ENCODE peak calls at places on chromosome 1, in five cellular contexts. V is heart right ventricle, C is cardiac muscle cell, N is endothelial cell of umbilical vein, Y is tibial artery. T is an unnamed sample.

GRCh38 chr1:77978293-77978968 is 441 bp downstream of the FUBP1 start:
- DNase-seq in V (no peak), Y (peak), N (peak), C (peak), T (peak)

GRCh38 chr1:162108426-162108825 is 38.9 kb downstream of the NOS1AP start:
- DNase-seq in C (no peak), N (no peak), V (no peak), Y (no peak), T (no peak)

GRCh38 chr1:21822349-21822748 is 10.3 kb downstream of the LDLRAD2 start:
- DNase-seq in Y (no peak), C (no peak), V (no peak), N (no peak), T (no peak)

GRCh38 chr1:43637267-43637666 is 12.7 kb upstream of the KDM4A start:
- DNase-seq in N (no peak), C (no peak), Y (no peak), V (no peak), T (no peak)

GRCh38 chr1:61047061-61047460 is 35.3 kb upstream of the NFIA start:
- DNase-seq in Y (no peak), C (no peak), V (no peak), N (no peak), T (no peak)

GRCh38 chr1:83626603-83627002 is 372.3 kb downstream of the TTLL7 start:
- DNase-seq in Y (no peak), V (no peak), C (peak), N (no peak), T (no peak)

GRCh38 chr1:184060316-184060715 is 8.8 kb downstream of the TSEN15 start:
- DNase-seq in C (no peak), N (no peak), Y (no peak), V (no peak), T (no peak)

GRCh38 chr1:213984387-213985180 is 3.2 kb upstream of the PROX1 start:
- DNase-seq in V (no peak), C (peak), N (no peak), Y (no peak), T (no peak)

GRCh38 chr1:67716800-67717199 is 31.8 kb downstream of the GADD45A start:
- DNase-seq in V (no peak), Y (peak), N (no peak), C (no peak), T (no peak)

GRCh38 chr1:186535388-186536133 is 74.6 kb upstream of the PDC start:
- DNase-seq in C (no peak), V (no peak), Y (no peak), N (peak), T (peak)

GRCh38 chr1:30336550-30337426 is 386.6 kb downstream of the MATN1 start:
- DNase-seq in V (no peak), C (no peak), Y (no peak), N (no peak), T (no peak)

GRCh38 chr1:1914101-1914811 is 804 bp upstream of the CALML6 start:
- DNase-seq in N (no peak), Y (no peak), V (no peak), C (no peak), T (no peak)

GRCh38 chr1:165483412-165483811 is 38.5 kb upstream of the RXRG start:
- DNase-seq in V (no peak), C (no peak), N (no peak), Y (no peak), T (no peak)

GRCh38 chr1:209768354-209768774 is 12.5 kb downstream of the TRAF3IP3 start:
- DNase-seq in C (no peak), N (no peak), Y (no peak), V (no peak), T (no peak)

GRCh38 chr1:108560430-108561144 is 687 bp downstream of the EEIG2 start:
- DNase-seq in Y (peak), V (peak), C (peak), N (peak), T (peak)

GRCh38 chr1:22789356-22789994 is 78.8 kb downstream of the EPHB2 start:
- DNase-seq in Y (no peak), C (no peak), N (no peak), V (no peak), T (no peak)

GRCh38 chr1:42736152-42736551 is 3.9 kb downstream of the CLDN19 start:
- DNase-seq in N (no peak), V (no peak), C (no peak), Y (no peak), T (no peak)

GRCh38 chr1:11397151-11397902 is 81.6 kb upstream of the DISP3 start:
- DNase-seq in N (no peak), V (no peak), C (no peak), Y (no peak), T (no peak)

GRCh38 chr1:227776277-227776676 is 39.2 kb upstream of the PRSS38 start:
- DNase-seq in N (peak), Y (no peak), V (no peak), C (no peak), T (no peak)

GRCh38 chr1:230507671-230508407 is 81.7 kb upstream of the PGBD5 start:
- DNase-seq in Y (no peak), N (no peak), V (peak), C (no peak), T (peak)

GRCh38 chr1:38787041-38787440 is 72.5 kb downstream of the RRAGC start:
- DNase-seq in C (no peak), N (no peak), V (no peak), Y (no peak), T (no peak)

GRCh38 chr1:53093778-53094532 is 31.9 kb downstream of the PODN start:
- DNase-seq in V (no peak), Y (no peak), C (no peak), N (no peak), T (no peak)

GRCh38 chr1:63463248-63463647 is 59.8 kb downstream of the ITGB3BP start:
- DNase-seq in V (no peak), C (no peak), Y (no peak), N (peak), T (no peak)

GRCh38 chr1:20076695-20077461 is 6.9 kb downstream of the PLA2G5 start:
- DNase-seq in Y (no peak), V (no peak), N (no peak), C (no peak), T (no peak)

GRCh38 chr1:112549590-112549989 is 40.8 kb downstream of the WNT2B start:
- DNase-seq in V (no peak), Y (no peak), N (no peak), C (no peak), T (no peak)

GRCh38 chr1:218369688-218370511 is 24.8 kb downstream of the TGFB2 start:
- DNase-seq in C (no peak), V (no peak), Y (no peak), N (no peak), T (no peak)

GRCh38 chr1:198641506-198641905 is 2.7 kb downstream of the PTPRC start:
- DNase-seq in C (no peak), Y (no peak), N (peak), V (no peak), T (no peak)

GRCh38 chr1:212518188-212518951 is 85.7 kb downstream of the NENF start:
- DNase-seq in V (peak), N (no peak), Y (peak), C (no peak), T (no peak)

GRCh38 chr1:39236971-39237370 is 32.5 kb downstream of the MACF1 start:
- DNase-seq in V (no peak), N (no peak), Y (no peak), C (no peak), T (no peak)

GRCh38 chr1:181396171-181396670 is 87.1 kb upstream of the CACNA1E start:
- DNase-seq in Y (no peak), V (no peak), C (no peak), N (no peak), T (no peak)

GRCh38 chr1:23651069-23651808 is 40.4 kb upstream of the RPL11 start:
- DNase-seq in V (peak), C (no peak), N (peak), Y (peak), T (no peak)

GRCh38 chr1:17258758-17259130 is 9.8 kb downstream of the PADI3 start:
- DNase-seq in N (no peak), Y (no peak), V (no peak), C (no peak), T (no peak)

GRCh38 chr1:17260264-17260663 is 11.4 kb downstream of the PADI3 start:
- DNase-seq in Y (no peak), N (no peak), V (no peak), C (no peak), T (no peak)

GRCh38 chr1:17259233-17259873 is 10.5 kb downstream of the PADI3 start:
- DNase-seq in Y (no peak), N (no peak), V (no peak), C (no peak), T (no peak)

GRCh38 chr1:17260738-17261137 is 11.8 kb downstream of the PADI3 start:
- DNase-seq in N (no peak), Y (no peak), C (no peak), V (no peak), T (no peak)

DNA sequence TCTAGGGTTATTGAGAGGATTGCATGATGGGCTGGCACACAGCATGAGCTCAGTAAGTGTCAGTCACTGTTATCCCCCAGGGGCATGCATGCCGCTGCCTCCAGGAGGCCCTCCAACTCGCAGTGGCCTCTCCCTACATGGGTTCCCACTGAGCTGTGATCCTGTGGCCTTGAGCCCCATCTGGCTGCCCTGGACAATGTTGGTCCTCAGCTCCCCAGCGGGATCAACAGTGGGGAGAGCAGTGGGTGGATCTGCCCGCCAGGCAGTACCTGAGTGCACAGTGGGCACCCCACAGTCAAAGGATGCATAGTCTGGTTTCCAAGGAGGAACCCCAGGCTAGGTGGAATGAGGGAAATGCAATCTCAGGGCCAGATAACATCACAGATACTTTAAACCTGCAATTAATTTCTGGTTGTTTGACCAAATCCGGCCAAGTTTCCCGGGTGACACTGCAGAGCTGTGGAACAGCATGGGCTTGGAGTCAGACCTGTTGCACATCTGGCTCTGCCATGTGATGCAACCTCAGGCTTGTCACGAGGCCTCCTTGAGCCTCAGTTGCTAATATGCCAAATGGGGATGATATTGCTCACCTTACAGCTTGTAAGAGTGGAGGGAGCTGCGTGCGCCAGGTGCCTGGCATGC is 9.3 kb downstream of the PADI3 start:
- DNase-seq in V (no peak), Y (no peak), N (no peak), C (no peak), T (no peak)
- H3K27ac ChIP-seq in V (no peak), Y (no peak), N (no peak), C (no peak), T (no peak)

GRCh38 chr1:91400133-91400725 is 4.4 kb downstream of the HFM1 start:
- DNase-seq in C (no peak), N (no peak), V (no peak), Y (no peak), T (no peak)

GRCh38 chr1:91402023-91402422 is 2.6 kb downstream of the HFM1 start:
- DNase-seq in V (no peak), C (no peak), N (peak), Y (no peak), T (no peak)

GRCh38 chr1:91406773-91407389 is 2.2 kb upstream of the HFM1 start:
- DNase-seq in Y (no peak), N (no peak), C (no peak), V (no peak), T (no peak)

GRCh38 chr1:91404151-91405012 is at the start of gene HFM1:
- DNase-seq in Y (peak), C (peak), N (peak), V (peak), T (peak)
- H3K27ac ChIP-seq in Y (peak), C (peak), N (no peak), V (peak), T (peak)

DNA sequence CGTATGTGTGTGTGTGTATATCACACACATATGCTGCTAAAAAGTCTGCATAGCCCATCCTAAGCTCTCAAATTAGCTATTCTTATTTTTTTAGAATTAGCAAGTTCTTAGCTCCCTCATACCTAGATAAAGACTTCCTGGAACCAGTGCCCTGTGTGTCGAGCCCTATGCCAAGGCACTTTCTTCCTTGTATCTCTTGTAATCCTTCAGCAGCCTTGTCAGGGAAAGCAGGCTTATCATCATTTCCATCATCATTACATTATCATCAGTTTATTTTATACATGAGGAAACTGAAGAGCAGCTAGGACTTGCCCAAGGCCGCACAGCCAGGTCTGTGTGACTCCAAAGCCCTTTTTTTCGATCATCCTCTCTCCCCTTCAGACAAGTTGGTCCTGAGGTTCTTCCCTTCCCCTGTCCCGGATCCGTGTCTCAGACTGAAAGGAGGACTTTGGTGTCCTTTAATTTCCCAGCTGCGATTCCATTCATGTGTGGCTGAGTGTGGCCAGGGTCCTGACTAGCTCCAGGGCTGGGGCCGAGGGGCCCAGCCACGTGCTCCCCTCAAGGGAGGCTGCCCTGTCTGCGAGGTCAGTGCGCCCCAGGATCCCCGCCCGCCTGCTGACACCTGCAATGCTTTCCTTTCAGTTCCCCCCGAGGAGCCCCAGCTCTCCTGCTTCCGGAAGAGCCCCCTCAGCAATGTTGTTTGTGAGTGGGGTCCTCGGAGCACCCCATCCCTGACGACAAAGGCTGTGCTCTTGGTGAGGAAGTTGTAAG is 24.9 kb downstream of the IL6R start:
- DNase-seq in N (no peak), C (no peak), Y (no peak), V (no peak), T (no peak)
- H3K27ac ChIP-seq in N (no peak), C (no peak), Y (no peak), V (no peak), T (no peak)

GRCh38 chr1:166852918-166853317 is 13.6 kb downstream of the POGK start:
- DNase-seq in N (no peak), C (no peak), Y (no peak), V (no peak), T (no peak)

GRCh38 chr1:166857995-166858394 is 18.1 kb downstream of the TADA1 start:
- DNase-seq in Y (no peak), C (no peak), N (no peak), V (no peak), T (no peak)

GRCh38 chr1:166859597-166859996 is 16.5 kb downstream of the TADA1 start:
- DNase-seq in Y (no peak), V (no peak), N (no peak), C (no peak), T (no peak)

GRCh38 chr1:166858726-166859419 is 17.2 kb downstream of the TADA1 start:
- DNase-seq in N (no peak), Y (no peak), V (no peak), C (no peak), T (peak)

DNA sequence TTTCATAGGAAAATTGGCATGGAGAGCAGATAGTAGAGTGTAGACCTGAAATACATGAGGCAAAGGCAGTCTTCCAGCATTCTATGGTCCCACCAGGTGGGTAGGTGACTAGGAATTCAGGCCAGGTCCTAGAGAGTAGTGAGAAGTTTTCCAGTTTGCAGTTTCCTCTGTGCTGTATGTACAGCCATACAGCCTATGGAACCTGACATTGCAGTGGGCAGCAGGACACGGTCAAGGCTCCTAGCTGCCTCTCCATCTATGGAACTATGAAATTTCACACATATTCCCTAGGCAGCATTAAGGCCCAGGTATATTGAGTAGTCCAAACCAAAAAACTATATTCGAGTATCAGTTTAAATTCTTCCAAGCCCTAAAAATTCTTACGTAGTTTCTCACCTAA is 16.3 kb downstream of the POGK start:
- DNase-seq in V (no peak), N (no peak), C (no peak), Y (no peak), T (no peak)
- H3K27ac ChIP-seq in V (no peak), N (no peak), C (peak), Y (no peak), T (no peak)

T was measured in caudate nucleus.